ENCODE peak calls at places on chromosome 5, in six cellular contexts. R is A549, S is H1, V is endothelial cell of umbilical vein, F is HepG2, Z is K562. K is an unnamed sample.

GRCh38 chr5:98187945-98188344 is 585.5 kb upstream of the RGMB start:
- DNase-seq in R (no peak), S (no peak), V (no peak), F (no peak), Z (no peak), K (no peak)

GRCh38 chr5:75051217-75051751 is 1.1 kb downstream of the GCNT4 start:
- DNase-seq in R (no peak), S (no peak), V (no peak), F (no peak), Z (no peak), K (no peak)

GRCh38 chr5:109455598-109456096 is 45.9 kb upstream of the PJA2 start:
- DNase-seq in R (peak; percentile 29), S (no peak), V (peak; percentile 98), F (peak; percentile 11), Z (peak; percentile 43), K (no peak)

GRCh38 chr5:15807861-15808260 is 307.9 kb downstream of the FBXL7 start:
- DNase-seq in R (no peak), S (no peak), V (peak; percentile 90), F (no peak), Z (no peak), K (peak; percentile 22)

GRCh38 chr5:115571441-115571878 is 26.9 kb upstream of the FEM1C start:
- DNase-seq in R (no peak), S (no peak), V (peak; percentile 77), F (no peak), Z (no peak), K (no peak)

GRCh38 chr5:144710620-144711019 is 539.9 kb downstream of the KCTD16 start:
- DNase-seq in R (no peak), S (no peak), V (no peak), F (no peak), Z (no peak), K (no peak)

GRCh38 chr5:676699-677076 is 16.5 kb downstream of the TPPP start:
- DNase-seq in R (no peak), S (no peak), V (no peak), F (no peak), Z (no peak), K (no peak)

GRCh38 chr5:112883192-112883591 is 22.1 kb downstream of the SRP19 start:
- DNase-seq in R (no peak), S (no peak), V (no peak), F (no peak), Z (no peak), K (no peak)

GRCh38 chr5:151733727-151734408 is 24.6 kb downstream of the ATOX1 start:
- DNase-seq in R (no peak), S (no peak), V (no peak), F (no peak), Z (no peak), K (no peak)

GRCh38 chr5:130102995-130103394 is 198.7 kb downstream of the CHSY3 start:
- DNase-seq in R (no peak), S (no peak), V (no peak), F (no peak), Z (no peak), K (no peak)

GRCh38 chr5:43191740-43192557 is at the start of gene NIM1K:
- DNase-seq in R (peak; percentile 38), S (peak; percentile 84), V (peak; percentile 23), F (peak; percentile 58), Z (no peak), K (peak; percentile 75)

GRCh38 chr5:74502479-74502950 is 138.0 kb downstream of the ENC1 start:
- DNase-seq in R (no peak), S (no peak), V (peak; percentile 75), F (peak; percentile 91), Z (no peak), K (no peak)

GRCh38 chr5:152246401-152246800 is 158.7 kb downstream of the NMUR2 start:
- DNase-seq in R (no peak), S (peak; percentile 78), V (peak; percentile 1), F (peak; percentile 12), Z (peak; percentile 12), K (peak; percentile 71)

GRCh38 chr5:62681117-62681850 is 102.7 kb downstream of the LRRC70 start:
- DNase-seq in R (no peak), S (no peak), V (no peak), F (peak; percentile 7), Z (no peak), K (no peak)

GRCh38 chr5:176652136-176652535 is 4.9 kb downstream of the TSPAN17 start:
- DNase-seq in R (no peak), S (no peak), V (no peak), F (no peak), Z (no peak), K (no peak)

GRCh38 chr5:176153741-176154140 is 84.5 kb upstream of the SIMC1 start:
- DNase-seq in R (no peak), S (no peak), V (no peak), F (no peak), Z (no peak), K (no peak)

GRCh38 chr5:29054694-29055093 is 2016.3 kb upstream of the CDH9 start:
- DNase-seq in R (no peak), S (no peak), V (no peak), F (no peak), Z (no peak), K (no peak)

GRCh38 chr5:14728109-14728938 is 63.8 kb downstream of the OTULIN start:
- DNase-seq in R (no peak), S (peak; percentile 85), V (no peak), F (peak; percentile 98), Z (no peak), K (peak; percentile 83)

GRCh38 chr5:118506453-118506852 is 481.9 kb downstream of the DTWD2 start:
- DNase-seq in R (no peak), S (no peak), V (no peak), F (no peak), Z (no peak), K (no peak)

GRCh38 chr5:39231705-39232525 is 12.6 kb upstream of the FYB1 start:
- DNase-seq in R (no peak), S (no peak), V (peak; percentile 84), F (peak; percentile 82), Z (no peak), K (no peak)

GRCh38 chr5:56760723-56761122 is 54.6 kb upstream of the MAP3K1 start:
- DNase-seq in R (no peak), S (no peak), V (peak; percentile 50), F (no peak), Z (no peak), K (no peak)

GRCh38 chr5:164341056-164341619 is 835.7 kb downstream of the MAT2B start:
- DNase-seq in R (no peak), S (no peak), V (no peak), F (no peak), Z (peak; percentile 36), K (no peak)

GRCh38 chr5:72812483-72812882 is 4.0 kb upstream of the TNPO1 start:
- DNase-seq in R (no peak), S (no peak), V (no peak), F (no peak), Z (no peak), K (no peak)

GRCh38 chr5:10707198-10708187 is 53.5 kb downstream of the DAP start:
- DNase-seq in R (no peak), S (no peak), V (no peak), F (no peak), Z (no peak), K (no peak)

GRCh38 chr5:53819482-53819881 is 259.0 kb downstream of the NDUFS4 start:
- DNase-seq in R (no peak), S (no peak), V (no peak), F (no peak), Z (peak; percentile 54), K (no peak)

GRCh38 chr5:159341914-159342313 is 11.6 kb upstream of the IL12B start:
- DNase-seq in R (peak; percentile 61), S (no peak), V (no peak), F (peak; percentile 62), Z (peak; percentile 68), K (no peak)

GRCh38 chr5:146307796-146308195 is 30.8 kb upstream of the POU4F3 start:
- DNase-seq in R (no peak), S (no peak), V (no peak), F (no peak), Z (no peak), K (no peak)

GRCh38 chr5:72556351-72557146 is 49.3 kb upstream of the ZNF366 start:
- DNase-seq in R (peak; percentile 45), S (peak; percentile 89), V (peak; percentile 85), F (peak; percentile 43), Z (no peak), K (peak; percentile 87)

GRCh38 chr5:150632305-150633160 is 7.9 kb upstream of the SYNPO start:
- DNase-seq in R (no peak), S (no peak), V (peak; percentile 79), F (no peak), Z (no peak), K (no peak)

GRCh38 chr5:173568703-173569102 is 47.7 kb downstream of the BOD1 start:
- DNase-seq in R (no peak), S (no peak), V (no peak), F (no peak), Z (no peak), K (no peak)

GRCh38 chr5:173567548-173567947 is 48.9 kb downstream of the BOD1 start:
- DNase-seq in R (no peak), S (no peak), V (no peak), F (no peak), Z (no peak), K (no peak)

GRCh38 chr5:173570321-173571090 is 45.9 kb downstream of the BOD1 start:
- DNase-seq in R (no peak), S (no peak), V (no peak), F (no peak), Z (no peak), K (no peak)

GRCh38 chr5:173565491-173566038 is 50.9 kb downstream of the BOD1 start:
- DNase-seq in R (no peak), S (no peak), V (no peak), F (no peak), Z (no peak), K (no peak)

DNA sequence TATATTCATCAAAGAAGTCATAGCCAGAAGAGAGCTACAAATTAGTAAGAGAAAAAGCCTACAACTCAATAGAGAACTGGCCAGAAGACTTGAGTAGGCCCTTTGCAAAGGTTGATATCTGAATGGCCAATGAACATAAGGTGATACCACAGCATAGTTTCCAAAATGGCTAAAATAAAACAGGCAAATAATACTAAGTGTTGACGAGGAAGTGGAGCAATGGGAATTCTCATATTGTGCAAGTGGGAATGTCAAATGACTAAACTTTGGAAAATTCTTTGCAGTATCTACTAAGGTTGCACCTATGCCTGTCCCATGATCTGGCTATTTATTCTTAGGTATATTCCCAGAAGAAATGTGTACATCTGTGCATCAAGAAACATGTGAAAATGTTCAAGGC is 48.3 kb downstream of the BOD1 start:
- DNase-seq in R (no peak), S (no peak), V (no peak), F (no peak), Z (no peak), K (no peak)
- TF ChIP-seq JUN in R (no peak), S (no peak), V (no peak), F (no peak), Z (no peak), K (no peak)

GRCh38 chr5:50968296-50969206 is 302.1 kb downstream of the PARP8 start:
- DNase-seq in R (no peak), S (peak; percentile 52), V (no peak), F (no peak), Z (no peak), K (no peak)
- TF ChIP-seq JUN in R (no peak), S (no peak), V (no peak), F (no peak), Z (no peak), K (no peak)

GRCh38 chr5:13218518-13218917 is 726.0 kb downstream of the DNAH5 start:
- DNase-seq in R (peak; percentile 1), S (no peak), V (peak; percentile 19), F (no peak), Z (no peak), K (peak; percentile 24)
- TF ChIP-seq JUN in R (no peak), S (no peak), V (no peak), F (no peak), Z (no peak), K (no peak)

GRCh38 chr5:143080407-143080806 is 310.2 kb downstream of the ARHGAP26 start:
- DNase-seq in R (no peak), S (no peak), V (no peak), F (no peak), Z (no peak), K (no peak)
- TF ChIP-seq JUN in R (no peak), S (no peak), V (no peak), F (no peak), Z (no peak), K (no peak)

K was measured in WTC11.